ENCODE peak calls at places on chromosomes 7 and 10, in seven cellular contexts. T, V, E, W, L, Z and C are unnamed samples. For H3K9me3, the result is how much of the 10 kb centered on the place peaks cover.

GRCh38 chr7:110283056-110283455 is 807.9 kb upstream of the LRRN3 start:
- DNase-seq in T (no peak), V (no peak), E (no peak), W (no peak), L (no peak), Z (no peak), C (no peak)

GRCh38 chr10:101066146-101066889 is 4.5 kb downstream of the KAZALD1 start:
- DNase-seq in T (peak), V (peak), E (peak), W (peak), L (peak), Z (peak), C (peak)

GRCh38 chr10:97406064-97406463 is 4.9 kb upstream of the RRP12 start:
- DNase-seq in T (no peak), V (no peak), E (no peak), W (no peak), L (no peak), Z (no peak), C (no peak)

GRCh38 chr7:105402221-105403095 is 13.7 kb upstream of the SRPK2 start:
- DNase-seq in T (no peak), V (no peak), E (no peak), W (no peak), L (no peak), Z (no peak), C (no peak)

GRCh38 chr7:34612671-34613070 is 45.3 kb upstream of the NPSR1 start:
- DNase-seq in T (no peak), V (no peak), E (no peak), W (no peak), L (no peak), Z (no peak), C (no peak)

GRCh38 chr7:56115852-56116538 is at the start of gene NUPR2:
- DNase-seq in T (no peak), V (no peak), E (peak), W (no peak), L (no peak), Z (no peak), C (no peak)

GRCh38 chr10:113073549-113074189 is 123.6 kb downstream of the TCF7L2 start:
- DNase-seq in T (peak), V (no peak), E (peak), W (no peak), L (peak), Z (no peak), C (peak)

GRCh38 chr7:117012284-117013174 is 59.2 kb downstream of the ST7 start:
- DNase-seq in T (no peak), V (peak), E (no peak), W (no peak), L (no peak), Z (no peak), C (no peak)

GRCh38 chr7:31478744-31479143 is 35.1 kb upstream of the ITPRID1 start:
- DNase-seq in T (no peak), V (no peak), E (no peak), W (no peak), L (no peak), Z (no peak), C (no peak)

GRCh38 chr7:67644149-67644548 is 647.5 kb downstream of the TYW1 start:
- DNase-seq in T (no peak), V (no peak), E (no peak), W (no peak), L (no peak), Z (no peak), C (no peak)

GRCh38 chr10:28480566-28480965 is 52.4 kb upstream of the WAC start:
- DNase-seq in T (no peak), V (no peak), E (no peak), W (no peak), L (no peak), Z (no peak), C (no peak)

GRCh38 chr10:131350245-131350644 is 38.7 kb upstream of the TCERG1L start:
- DNase-seq in T (no peak), V (no peak), E (no peak), W (no peak), L (no peak), Z (no peak), C (no peak)
- H3K9me3 ChIP-seq in T (under half), V (under half), E (under half), W (under half), L (under half), Z (under half), C (under half)

DNA sequence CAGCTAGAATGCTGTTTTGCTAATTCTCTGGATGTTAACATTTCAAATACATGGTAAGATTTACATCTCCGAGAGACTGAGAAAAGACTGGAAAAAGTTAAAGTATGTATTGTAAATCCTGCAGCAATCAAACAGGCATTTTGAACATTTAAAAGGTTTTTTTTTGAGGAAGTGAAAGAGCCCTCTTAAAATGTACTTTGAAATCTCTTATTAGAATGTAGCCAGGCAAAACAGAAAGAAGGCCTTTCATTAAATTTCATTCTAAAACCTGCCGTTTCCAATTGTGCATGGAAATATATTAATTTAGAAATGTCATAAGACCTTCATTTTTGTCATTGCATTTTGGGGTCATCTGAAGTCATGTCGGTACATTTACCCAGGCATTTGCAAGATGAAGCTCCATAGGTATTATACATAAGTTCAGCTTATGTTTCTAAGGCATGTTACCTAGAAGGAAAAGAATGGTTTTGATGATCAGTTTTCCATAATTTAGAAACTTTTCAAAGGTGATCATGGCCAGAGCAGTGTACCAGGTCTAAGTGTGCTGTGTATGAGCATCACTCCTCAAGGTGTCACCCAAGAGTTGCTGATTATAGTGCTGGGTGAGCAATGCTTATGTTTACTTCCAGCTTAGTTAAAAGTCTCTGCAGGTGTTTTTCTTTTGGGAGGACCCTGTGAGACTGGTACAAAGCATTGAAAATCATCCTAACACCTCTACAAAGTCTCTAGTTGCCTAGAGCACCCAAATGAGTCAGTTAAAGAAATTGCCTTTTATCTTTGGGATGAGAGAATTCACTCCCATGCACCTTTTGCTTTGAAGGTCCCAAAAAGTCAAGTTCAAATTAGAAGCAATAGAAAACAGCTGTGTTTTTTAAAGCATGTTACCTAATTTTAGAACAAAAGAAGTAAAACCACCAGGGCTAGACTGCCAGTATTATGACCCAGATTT is 7.1 kb downstream of the ZNF736 start:
- DNase-seq in T (no peak), V (no peak), E (no peak), W (no peak), L (no peak), Z (no peak), C (no peak)
- H3K9me3 ChIP-seq in T (under half), V (under half), E (under half), W (under half), L (under half), Z (under half), C (under half)

GRCh38 chr7:14579971-14580370 is 322.6 kb downstream of the DGKB start:
- DNase-seq in T (no peak), V (no peak), E (no peak), W (no peak), L (no peak), Z (no peak), C (no peak)
- H3K9me3 ChIP-seq in T (under half), V (under half), E (under half), W (under half), L (under half), Z (under half), C (under half)

GRCh38 chr7:57211428-57212100 is 79.3 kb upstream of the ZNF479 start:
- DNase-seq in T (no peak), V (no peak), E (peak), W (no peak), L (no peak), Z (no peak), C (no peak)
- H3K9me3 ChIP-seq in T (under half), V (under half), E (under half), W (under half), L (under half), Z (under half), C (under half)

DNA sequence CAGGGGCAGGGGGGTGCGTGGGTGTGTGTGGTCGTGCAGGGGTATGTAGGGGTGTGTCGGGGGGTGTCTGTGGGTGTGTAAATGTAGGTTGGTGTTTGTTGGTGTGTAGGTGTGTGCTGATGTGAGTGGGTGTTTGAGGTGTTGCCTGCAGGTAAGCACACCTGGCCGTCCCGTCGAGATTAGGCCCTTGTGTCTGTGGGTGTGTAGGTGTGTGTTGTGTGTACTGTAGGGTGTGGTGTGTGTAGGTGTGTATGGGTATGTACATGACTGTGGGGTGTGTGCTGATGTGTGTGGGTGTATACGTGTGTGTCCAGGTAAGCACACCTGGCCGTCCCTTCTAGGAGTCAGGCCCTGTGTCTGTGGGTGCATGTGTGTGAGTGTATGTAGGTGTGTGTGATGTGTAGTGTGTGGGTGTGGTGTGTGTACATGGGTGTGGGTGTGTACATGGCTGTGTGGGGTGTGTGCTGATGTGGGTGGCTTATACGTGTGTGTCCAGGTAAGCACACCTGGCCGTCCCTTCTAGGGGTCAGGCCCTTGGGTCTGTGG is 15.8 kb downstream of the FAM20C start:
- DNase-seq in T (no peak), V (no peak), E (no peak), W (no peak), L (no peak), Z (no peak), C (no peak)
- H3K9me3 ChIP-seq in T (under half), V (under half), E (under half), W (under half), L (under half), Z (under half), C (under half)

DNA sequence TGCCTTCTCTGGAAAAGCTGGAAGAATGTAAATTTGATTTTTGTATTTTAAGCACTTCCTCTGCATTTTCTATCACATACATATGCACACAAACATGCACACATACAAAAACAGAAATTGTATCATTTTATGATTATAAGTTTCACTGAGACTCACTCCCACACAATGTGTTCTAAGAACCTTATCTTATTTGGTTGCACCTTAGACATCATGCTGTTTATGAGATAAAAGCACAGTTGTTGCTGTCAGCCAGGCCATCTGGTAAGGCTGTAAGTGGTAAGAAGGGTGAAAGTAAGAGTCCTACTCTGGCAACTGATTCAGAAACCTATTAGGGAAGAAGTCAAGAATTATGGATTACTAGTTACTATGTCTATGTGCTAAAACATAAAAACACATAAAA is 347.1 kb upstream of the KCND2 start:
- DNase-seq in T (no peak), V (no peak), E (no peak), W (no peak), L (no peak), Z (no peak), C (no peak)
- H3K9me3 ChIP-seq in T (under half), V (under half), E (under half), W (under half), L (under half), Z (under half), C (under half)

GRCh38 chr7:70925411-70926115 is 206.4 kb upstream of the GALNT17 start:
- DNase-seq in T (no peak), V (no peak), E (no peak), W (no peak), L (no peak), Z (no peak), C (no peak)
- H3K9me3 ChIP-seq in T (under half), V (under half), E (under half), W (under half), L (under half), Z (under half), C (under half)

DNA sequence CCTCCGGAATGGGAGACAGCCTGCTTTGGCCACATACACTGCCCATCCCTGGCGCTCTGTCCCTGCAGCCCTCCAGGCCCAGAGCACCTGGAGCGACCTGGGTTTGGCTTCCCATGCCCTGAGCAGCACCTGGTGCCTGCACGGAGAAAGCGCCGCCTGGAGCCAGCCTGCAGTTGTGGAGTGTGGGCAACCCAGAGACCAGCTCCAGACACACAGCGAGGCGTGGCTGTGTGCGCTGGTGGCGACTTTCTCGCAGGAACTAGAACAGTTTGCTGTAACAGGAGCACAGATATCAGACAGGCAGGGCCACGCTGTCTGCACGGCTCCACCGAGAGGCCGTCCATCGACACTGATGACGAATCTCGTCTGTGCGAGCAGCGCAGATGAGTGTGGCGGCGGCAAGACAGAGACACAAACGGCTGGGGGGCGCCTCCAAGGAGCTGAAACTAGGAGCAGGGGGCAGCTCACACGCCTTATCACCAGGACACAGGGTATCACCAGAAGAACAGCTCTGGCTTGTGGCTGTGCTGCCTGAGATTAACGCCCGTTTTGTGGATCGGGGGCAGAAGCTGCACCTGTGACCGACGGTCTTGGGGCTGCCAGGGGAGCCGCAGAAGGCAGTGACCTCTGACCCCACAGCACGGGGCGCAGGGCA is 275.3 kb downstream of the DNAJB6 start:
- DNase-seq in T (no peak), V (no peak), E (peak), W (no peak), L (no peak), Z (no peak), C (no peak)
- H3K9me3 ChIP-seq in T (under half), V (under half), E (under half), W (under half), L (under half), Z (under half), C (under half)

GRCh38 chr7:464712-465461 is 54.8 kb downstream of the PDGFA start:
- DNase-seq in T (no peak), V (no peak), E (peak), W (no peak), L (peak), Z (no peak), C (peak)

GRCh38 chr7:466465-467191 is 53.0 kb downstream of the PDGFA start:
- DNase-seq in T (no peak), V (no peak), E (peak), W (no peak), L (peak), Z (no peak), C (no peak)

GRCh38 chr7:464177-464711 is 55.4 kb downstream of the PDGFA start:
- DNase-seq in T (no peak), V (no peak), E (peak), W (peak), L (peak), Z (no peak), C (no peak)

GRCh38 chr7:467393-467828 is 52.2 kb downstream of the PDGFA start:
- DNase-seq in T (no peak), V (no peak), E (peak), W (no peak), L (peak), Z (no peak), C (no peak)

DNA sequence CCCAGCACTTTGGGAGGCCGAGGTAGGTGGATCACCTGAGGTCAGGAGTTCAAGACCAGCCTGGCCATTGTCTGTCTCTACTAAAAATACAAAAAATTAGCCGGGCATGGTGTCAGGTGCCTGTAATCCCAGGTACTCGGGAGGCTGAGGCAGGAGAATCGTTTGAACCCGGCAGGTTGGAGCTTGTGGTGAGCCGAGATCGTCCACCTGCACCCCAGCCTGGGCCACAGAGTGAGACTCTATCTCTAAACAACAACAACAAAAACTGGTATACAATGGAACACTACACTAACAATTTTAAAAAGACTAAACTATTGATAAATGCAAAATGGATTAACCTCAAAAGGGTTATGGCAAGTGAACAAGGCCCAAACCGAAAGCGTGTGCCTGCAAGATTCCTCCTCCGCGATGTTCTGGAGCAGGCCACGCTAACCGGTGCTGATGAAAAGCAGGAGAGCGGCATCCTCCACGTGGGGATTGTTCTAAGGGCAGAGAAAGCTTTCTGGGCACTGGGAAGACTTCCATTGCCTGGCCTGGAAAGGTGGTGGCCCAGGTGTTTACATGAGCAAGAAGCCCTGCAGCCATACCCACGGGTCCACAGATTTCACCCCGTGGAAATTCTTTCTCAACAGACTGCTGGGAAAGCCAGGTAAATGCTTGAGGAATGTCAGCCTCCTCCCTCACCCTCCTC is 53.8 kb downstream of the PDGFA start:
- DNase-seq in T (no peak), V (no peak), E (peak), W (no peak), L (peak), Z (no peak), C (no peak)
- H3K9me3 ChIP-seq in T (under half), V (under half), E (under half), W (under half), L (under half), Z (under half), C (under half)